ENCODE peak calls at places on chromosome 11, in ten cellular contexts. H is AML-193; F is activated CD4-positive, alpha-beta T cell treated with anti-CD3 and anti-CD28 coated beads, Interleukin-2, amount 50 U/mL, for 24 hours; Y is RCC 7860; B is activated T-helper 1 cell treated with anti-CD3 and anti-CD28 coated beads, Interleukin-12 subunit alpha, Interleukin-12 subunit beta, Interleukin-2, Interleukin-4 antibody, amounts not matched to agents 30 ng/mL and 10 ng/mL and 1 ng/mL, durations not matched to agents 14 hours and 24 hours and 36 hours; U is HS-5; J is endothelial cell of umbilical vein; D is mesenteric fat pad; T is progenitor cell of endocrine pancreas; L is gastrocnemius medialis. G is an unnamed sample.

GRCh38 chr11:94130589-94131362 is 2.1 kb downstream of the PANX1 start:
- DNase-seq in H (no peak), F (no peak), Y (no peak), B (no peak), U (peak), J (peak), D (no peak), T (no peak), L (no peak), G (no peak)

GRCh38 chr11:18282626-18283025 is 16.6 kb downstream of the SAA1 start:
- DNase-seq in H (no peak), F (no peak), Y (no peak), B (no peak), U (no peak), J (no peak), D (no peak), T (no peak), L (no peak), G (no peak)

GRCh38 chr11:122229078-122229477 is 113.1 kb upstream of the BLID start:
- DNase-seq in H (no peak), F (no peak), Y (no peak), B (no peak), U (no peak), J (no peak), D (no peak), T (no peak), L (no peak), G (no peak)

GRCh38 chr11:113240790-113241189 is 73.6 kb upstream of the TTC12 start:
- DNase-seq in H (no peak), F (no peak), Y (no peak), B (no peak), U (no peak), J (no peak), D (no peak), T (no peak), L (no peak), G (no peak)

GRCh38 chr11:70077411-70078094 is 564 bp upstream of the ANO1 start:
- DNase-seq in H (no peak), F (no peak), Y (no peak), B (no peak), U (no peak), J (no peak), D (peak), T (no peak), L (no peak), G (no peak)

GRCh38 chr11:114438303-114438702 is 964 bp upstream of the REXO2 start:
- DNase-seq in H (no peak), F (no peak), Y (no peak), B (no peak), U (no peak), J (peak), D (no peak), T (no peak), L (no peak), G (no peak)

GRCh38 chr11:74417860-74418508 is 19.8 kb upstream of the PGM2L1 start:
- DNase-seq in H (no peak), F (no peak), Y (no peak), B (no peak), U (no peak), J (peak), D (no peak), T (no peak), L (no peak), G (no peak)

GRCh38 chr11:112579282-112579681 is 318.6 kb upstream of the PLET1 start:
- DNase-seq in H (no peak), F (no peak), Y (no peak), B (no peak), U (no peak), J (no peak), D (no peak), T (no peak), L (no peak), G (no peak)

GRCh38 chr11:119373917-119374631 is 7.4 kb downstream of the USP2 start:
- DNase-seq in H (peak), F (no peak), Y (peak), B (no peak), U (no peak), J (peak), D (peak), T (peak), L (no peak), G (peak)

GRCh38 chr11:27385245-27385644 is 22.2 kb upstream of the CCDC34 start:
- DNase-seq in H (no peak), F (no peak), Y (no peak), B (no peak), U (peak), J (peak), D (no peak), T (no peak), L (no peak), G (peak)

GRCh38 chr11:32161293-32161692 is 70.4 kb downstream of the RCN1 start:
- DNase-seq in H (no peak), F (no peak), Y (no peak), B (no peak), U (no peak), J (no peak), D (no peak), T (no peak), L (no peak), G (no peak)

GRCh38 chr11:99522467-99523173 is 501.9 kb downstream of the CNTN5 start:
- DNase-seq in H (no peak), F (no peak), Y (no peak), B (no peak), U (peak), J (no peak), D (no peak), T (no peak), L (no peak), G (no peak)

GRCh38 chr11:128924109-128924508 is 18.6 kb downstream of the TP53AIP1 start:
- DNase-seq in H (no peak), F (no peak), Y (no peak), B (no peak), U (no peak), J (no peak), D (no peak), T (no peak), L (no peak), G (no peak)